ENCODE peak calls at places on chromosomes 7 and 10, in five cellular contexts. L is GM10248; M is IMR-90; D is CD8-positive, alpha-beta memory T cell; R is activated CD4-positive, alpha-beta T cell treated with anti-CD3 and anti-CD28 coated beads, Interleukin-2, amount 10 ng/mL, durations not matched to agents 24 days and 14 days. F is an unnamed sample.

GRCh38 chr7:72919256-72919775 is 5.6 kb upstream of the POM121 start:
- DNase-seq in R (no peak), D (no peak), M (no peak), L (no peak), F (no peak)

GRCh38 chr10:72694476-72695369 is 2.8 kb downstream of the MCU start:
- DNase-seq in L (peak), M (peak), R (peak), D (peak), F (no peak)

GRCh38 chr7:124032369-124033092 is at the start of gene TMEM229A:
- DNase-seq in D (peak), M (peak), L (peak), R (peak), F (peak)

GRCh38 chr10:118259288-118259906 is 82.7 kb downstream of the FAM204A start:
- DNase-seq in R (peak), D (no peak), L (peak), M (peak), F (no peak)

GRCh38 chr7:88001744-88002530 is 67.9 kb downstream of the ADAM22 start:
- DNase-seq in M (no peak), R (no peak), D (no peak), L (no peak), F (no peak)

GRCh38 chr10:8013619-8014018 is 40.9 kb upstream of the GATA3 start:
- DNase-seq in D (no peak), L (no peak), R (peak), M (no peak), F (no peak)

GRCh38 chr10:38003026-38003425 is 7.4 kb upstream of the ZNF33A start:
- DNase-seq in R (no peak), D (no peak), M (no peak), L (no peak), F (no peak)

GRCh38 chr7:150973571-150974451 is 4.3 kb downstream of the KCNH2 start:
- DNase-seq in M (no peak), D (peak), R (peak), L (no peak), F (no peak)

GRCh38 chr7:73647725-73648592 is 19.7 kb upstream of the VPS37D start:
- DNase-seq in M (no peak), D (peak), R (peak), L (no peak), F (no peak)

GRCh38 chr7:23544913-23545354 is 13.2 kb upstream of the TRA2A start:
- DNase-seq in L (peak), D (no peak), M (peak), R (no peak), F (no peak)

GRCh38 chr7:8176370-8177081 is 85.4 kb downstream of the ICA1 start:
- DNase-seq in R (peak), L (peak), M (no peak), D (peak), F (no peak)

GRCh38 chr10:17412323-17412722 is 42.1 kb downstream of the ST8SIA6 start:
- DNase-seq in R (no peak), D (no peak), L (no peak), M (no peak), F (no peak)

GRCh38 chr7:111833461-111833860 is 271.2 kb upstream of the IMMP2L start:
- DNase-seq in R (no peak), L (no peak), M (peak), D (no peak), F (peak)

GRCh38 chr7:42790196-42790595 is 121.7 kb downstream of the C7orf25 start:
- DNase-seq in D (no peak), M (peak), R (no peak), L (no peak), F (peak)

GRCh38 chr7:111560773-111561658 is 1.3 kb downstream of the IMMP2L start:
- DNase-seq in L (no peak), M (peak), R (no peak), D (no peak), F (peak)

GRCh38 chr7:131686833-131687232 is 130.4 kb upstream of the PODXL start:
- DNase-seq in D (no peak), R (no peak), M (no peak), L (no peak), F (no peak)

GRCh38 chr7:130087364-130087763 is 17.0 kb downstream of the KLHDC10 start:
- DNase-seq in M (peak), L (no peak), D (no peak), R (no peak), F (no peak)

GRCh38 chr10:6579193-6579903 is 728 bp downstream of the PRKCQ start:
- DNase-seq in D (no peak), R (peak), L (no peak), M (no peak), F (no peak)

GRCh38 chr7:72709909-72710308 is 118.1 kb downstream of the TYW1B start:
- DNase-seq in L (no peak), D (no peak), M (peak), R (no peak), F (no peak)

GRCh38 chr7:36348771-36349170 is 40.9 kb upstream of the ANLN start:
- DNase-seq in L (no peak), R (no peak), D (no peak), M (no peak), F (no peak)

GRCh38 chr7:46603780-46604725 is 683.0 kb upstream of the IGFBP3 start:
- DNase-seq in D (no peak), M (peak), R (no peak), L (no peak), F (peak)

GRCh38 chr10:132374176-132374575 is 22.8 kb upstream of the PWWP2B start:
- DNase-seq in L (no peak), R (no peak), D (no peak), M (no peak), F (no peak)

GRCh38 chr7:191105-192034 is 1.0 kb upstream of the FAM20C start:
- DNase-seq in R (no peak), M (peak), D (no peak), L (no peak), F (peak)

GRCh38 chr10:113680172-113681111 is 730 bp downstream of the CASP7 start:
- DNase-seq in R (peak), L (peak), D (peak), M (peak), F (no peak)

GRCh38 chr10:2866569-2866968 is 200.8 kb upstream of the PFKP start:
- DNase-seq in D (no peak), M (no peak), L (no peak), R (no peak), F (no peak)

GRCh38 chr7:15685358-15686181 is 913 bp downstream of the MEOX2 start:
- DNase-seq in D (no peak), L (peak), M (peak), R (no peak), F (peak)

GRCh38 chr7:68724965-68725364 is 873.3 kb upstream of the AUTS2 start:
- DNase-seq in R (no peak), D (no peak), L (no peak), M (no peak), F (no peak)

GRCh38 chr10:124690971-124691370 is 53.2 kb downstream of the FAM53B start:
- DNase-seq in D (no peak), L (no peak), R (no peak), M (no peak), F (no peak)

GRCh38 chr10:8534089-8534488 is 479.6 kb downstream of the GATA3 start:
- DNase-seq in D (no peak), M (no peak), R (no peak), L (no peak), F (no peak)

GRCh38 chr10:77333610-77334340 is 303.8 kb downstream of the KCNMA1 start:
- DNase-seq in L (no peak), R (no peak), M (peak), D (no peak), F (no peak)

GRCh38 chr10:101939273-101939635 is 95.7 kb upstream of the KCNIP2 start:
- DNase-seq in R (no peak), D (no peak), M (peak), L (no peak), F (peak)

F was measured in astrocyte of the cerebellum.